ENCODE peak calls at places on chromosome 17, in eight cellular contexts. W, L, Z, N, M, X, A and H are unnamed samples.

GRCh38 chr17:49552070-49552751 is 23.5 kb upstream of the NXPH3 start:
- DNase-seq in W (no peak), Z (no peak), N (no peak), A (no peak), M (no peak), X (no peak), L (peak), H (no peak)

GRCh38 chr17:14738652-14738988 is 437.7 kb downstream of the HS3ST3B1 start:
- DNase-seq in M (no peak), L (no peak), A (no peak), Z (no peak), N (no peak), X (no peak), W (no peak), H (no peak)

GRCh38 chr17:67993998-67994361 is 2.3 kb downstream of the C17orf58 start:
- DNase-seq in Z (no peak), A (no peak), L (peak), X (no peak), N (peak), W (no peak), M (no peak), H (no peak)

GRCh38 chr17:9763643-9764042 is 27.7 kb downstream of the DHRS7C start:
- DNase-seq in L (no peak), N (no peak), W (no peak), A (no peak), Z (no peak), X (no peak), M (peak), H (no peak)

GRCh38 chr17:7005716-7006115 is 6.7 kb upstream of the RNASEK start:
- DNase-seq in W (no peak), L (no peak), M (no peak), X (no peak), A (no peak), Z (no peak), N (no peak), H (no peak)

GRCh38 chr17:74335529-74336062 is 9.6 kb downstream of the KIF19 start:
- DNase-seq in L (no peak), Z (no peak), M (no peak), A (no peak), X (no peak), N (no peak), W (no peak), H (no peak)

GRCh38 chr17:65183736-65184135 is 46.6 kb downstream of the RGS9 start:
- DNase-seq in M (no peak), L (peak), Z (no peak), W (no peak), A (no peak), N (peak), X (no peak), H (no peak)

GRCh38 chr17:2181206-2181983 is 122.2 kb downstream of the SMG6 start:
- DNase-seq in A (no peak), Z (no peak), W (no peak), X (peak), L (peak), N (peak), M (no peak), H (no peak)

GRCh38 chr17:37802712-37803416 is 58.0 kb upstream of the HNF1B start:
- DNase-seq in N (peak), X (no peak), L (peak), W (no peak), Z (no peak), M (peak), A (peak), H (no peak)
- TF ChIP-seq CTCF in N (no peak), X (no peak), L (no peak), W (no peak), Z (no peak), M (no peak), A (no peak), H (no peak)

DNA sequence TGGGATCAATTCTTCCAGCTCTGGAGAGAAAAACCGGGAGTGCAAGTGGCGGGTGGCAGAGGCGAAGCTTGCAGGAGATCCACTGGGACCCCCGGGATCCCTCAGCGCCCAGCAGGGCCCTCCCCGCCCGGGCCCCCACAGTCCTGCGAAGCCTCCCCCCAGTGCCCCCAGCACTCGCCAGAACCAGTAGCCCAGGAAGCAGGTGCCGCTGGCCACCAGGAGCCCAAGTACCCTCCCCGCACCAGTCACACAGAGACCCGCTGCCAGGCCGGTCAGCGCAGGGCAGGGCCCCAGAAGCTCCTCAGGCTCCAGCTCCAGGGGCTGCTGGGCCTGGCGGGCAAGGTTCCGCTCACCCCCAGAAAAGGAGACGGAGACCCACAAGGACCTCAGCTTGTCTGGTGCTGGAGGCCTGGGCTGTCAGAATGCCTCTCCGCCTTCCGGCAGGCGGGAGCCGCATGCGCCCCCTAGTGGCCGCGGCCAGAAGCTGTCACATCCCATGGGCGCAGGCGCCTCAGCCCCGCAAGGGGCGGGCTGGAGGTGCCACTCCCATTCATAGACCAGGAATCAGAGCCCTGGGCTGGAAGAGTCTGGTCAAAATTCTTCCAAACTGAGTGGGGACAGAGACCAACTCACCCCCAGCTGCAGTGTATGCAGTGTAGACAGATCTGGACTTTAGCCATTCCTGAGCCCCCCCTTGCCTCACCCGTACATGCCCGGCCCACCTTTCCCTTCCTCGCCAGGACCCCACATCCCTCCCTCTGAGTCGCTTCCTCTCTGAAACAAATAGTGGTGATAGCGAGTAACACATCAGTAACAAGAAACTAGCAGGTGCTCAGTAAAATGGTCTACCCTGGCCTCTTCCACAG is 1002.3 kb downstream of the KCNJ18 start:
- DNase-seq in M (peak), X (no peak), L (no peak), A (no peak), Z (no peak), W (no peak), N (no peak), H (no peak)
- TF ChIP-seq CTCF in M (peak), X (no peak), L (peak), A (no peak), Z (no peak), W (no peak), N (no peak), H (peak)

DNA sequence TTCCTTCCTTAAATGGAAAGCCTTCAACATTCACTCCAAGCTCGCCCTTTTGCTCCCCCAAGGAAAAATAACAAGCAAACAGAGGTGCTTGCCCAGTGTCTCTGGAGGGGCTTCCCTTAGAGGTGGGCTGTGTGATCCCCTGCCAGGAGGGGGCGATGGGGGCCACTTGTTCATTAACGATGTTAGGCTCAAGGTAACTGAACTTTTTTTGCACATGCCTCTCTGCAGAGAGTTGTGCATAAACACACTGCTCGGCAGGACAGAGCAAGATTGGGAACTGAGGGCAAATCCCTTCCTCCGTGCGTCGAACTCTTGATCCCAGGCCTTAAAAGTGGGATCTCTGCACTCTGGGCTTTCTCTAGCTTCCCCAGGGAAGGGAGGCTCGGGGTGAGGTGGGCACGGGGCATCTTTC is 15.5 kb upstream of the NAGLU start:
- DNase-seq in L (no peak), N (no peak), X (no peak), Z (no peak), A (no peak), W (peak), M (peak), H (no peak)
- TF ChIP-seq CTCF in L (peak), N (peak), X (peak), Z (no peak), A (no peak), W (peak), M (peak), H (peak)

GRCh38 chr17:38918129-38918913 is 7.1 kb upstream of the LASP1NB start:
- DNase-seq in X (no peak), M (no peak), A (peak), Z (no peak), N (no peak), L (no peak), W (no peak), H (no peak)

GRCh38 chr17:38916771-38917170 is 8.6 kb upstream of the LASP1NB start:
- DNase-seq in N (no peak), W (no peak), M (no peak), A (peak), X (no peak), Z (no peak), L (no peak), H (no peak)

GRCh38 chr17:38918916-38919315 is 6.5 kb upstream of the LASP1NB start:
- DNase-seq in M (no peak), X (no peak), N (no peak), Z (no peak), A (no peak), W (no peak), L (no peak), H (no peak)

GRCh38 chr17:38915639-38915995 is 9.8 kb upstream of the LASP1NB start:
- DNase-seq in A (peak), X (no peak), M (no peak), N (no peak), L (no peak), Z (no peak), W (no peak), H (no peak)

DNA sequence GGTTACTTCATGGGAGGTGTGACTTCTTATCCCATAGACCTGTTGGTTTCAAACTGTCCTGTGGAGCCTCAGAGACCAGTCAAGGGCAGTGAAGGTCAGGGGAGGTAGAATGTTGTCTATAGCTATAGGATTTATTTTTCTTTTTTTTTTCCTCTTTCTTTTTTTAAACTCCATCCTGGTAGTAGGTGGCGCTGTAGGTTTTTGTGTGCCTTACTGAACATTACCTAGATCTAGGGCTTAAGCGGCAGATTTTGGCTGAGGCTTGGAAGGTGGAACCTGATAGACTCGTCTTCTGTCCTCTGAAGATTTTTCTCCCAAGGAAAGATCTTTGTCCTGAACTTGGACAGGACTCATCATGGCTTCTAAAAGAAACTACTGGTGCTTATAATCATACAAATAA is 8.2 kb upstream of the LASP1NB start:
- DNase-seq in W (no peak), N (no peak), M (no peak), L (no peak), A (no peak), X (no peak), Z (no peak), H (no peak)
- TF ChIP-seq CTCF in W (no peak), N (no peak), M (no peak), L (peak), A (no peak), X (no peak), Z (no peak), H (no peak)